ENCODE peak calls at places on chromosome 16, in six cellular contexts. Q is ovary, E is suprapubic skin, S is A549, B is tibial nerve, G is IMR-90. N is an unnamed sample. For H3K4me1, the result is how much of the 10 kb centered on the place peaks cover.

GRCh38 chr16:53142823-53143568 is 88.2 kb downstream of the CHD9 start:
- DNase-seq in E (no peak), Q (no peak), G (peak), B (no peak), S (no peak), N (no peak)

GRCh38 chr16:87445486-87445885 is 47.3 kb downstream of the ZCCHC14 start:
- DNase-seq in S (no peak), E (no peak), G (peak), B (no peak), Q (no peak), N (no peak)

GRCh38 chr16:29237971-29238370 is 168.5 kb downstream of the NPIPB11 start:
- DNase-seq in Q (no peak), B (no peak), S (no peak), E (no peak), G (no peak), N (no peak)

GRCh38 chr16:70659953-70660671 is 13.8 kb downstream of the IL34 start:
- DNase-seq in Q (no peak), B (no peak), S (no peak), G (no peak), E (no peak), N (no peak)

GRCh38 chr16:24988593-24989338 is 26.4 kb downstream of the ARHGAP17 start:
- DNase-seq in E (no peak), B (peak), G (peak), S (peak), Q (no peak), N (no peak)

GRCh38 chr16:69448470-69449193 is 24.2 kb downstream of the CYB5B start:
- DNase-seq in S (no peak), B (no peak), Q (no peak), E (no peak), G (peak), N (no peak)

GRCh38 chr16:59905628-59906027 is 1171.5 kb upstream of the GOT2 start:
- DNase-seq in E (no peak), B (no peak), S (peak), G (no peak), Q (no peak), N (no peak)

GRCh38 chr16:14283786-14284185 is 212.7 kb downstream of the MRTFB start:
- DNase-seq in E (no peak), G (no peak), S (no peak), Q (no peak), B (no peak), N (no peak)

GRCh38 chr16:73890524-73891500 is 405.8 kb upstream of the PSMD7 start:
- DNase-seq in B (no peak), E (no peak), S (no peak), G (peak), Q (no peak), N (no peak)

GRCh38 chr16:75181630-75182029 is 25.3 kb downstream of the CTRB2 start:
- DNase-seq in G (no peak), B (no peak), E (no peak), S (no peak), Q (no peak), N (no peak)

GRCh38 chr16:64983983-64984382 is 137.9 kb downstream of the CDH11 start:
- DNase-seq in S (no peak), B (peak), E (no peak), Q (peak), G (peak), N (no peak)

GRCh38 chr16:31270795-31271194 is 11.0 kb downstream of the ITGAM start:
- DNase-seq in B (no peak), G (no peak), S (no peak), Q (no peak), E (peak), N (no peak)

GRCh38 chr16:13343981-13344380 is 442.6 kb downstream of the SHISA9 start:
- DNase-seq in G (no peak), E (no peak), B (no peak), S (no peak), Q (no peak), N (no peak)

GRCh38 chr16:10668322-10669045 is 26.2 kb downstream of the TEKT5 start:
- DNase-seq in Q (no peak), E (no peak), S (peak), G (peak), B (no peak), N (no peak)

GRCh38 chr16:87325480-87325879 is 8.3 kb upstream of the C16orf95 start:
- DNase-seq in S (no peak), B (no peak), G (peak), E (no peak), Q (no peak), N (no peak)

GRCh38 chr16:89949121-89949742 is 677 bp downstream of the DEF8 start:
- DNase-seq in B (no peak), G (no peak), Q (no peak), E (no peak), S (no peak), N (no peak)

GRCh38 chr16:71526111-71526998 is at the start of gene CHST4:
- DNase-seq in Q (no peak), G (peak), B (no peak), E (no peak), S (peak), N (no peak)

GRCh38 chr16:70295634-70296033 is 3.4 kb upstream of the DDX19B start:
- DNase-seq in G (no peak), S (no peak), B (no peak), E (no peak), Q (no peak), N (no peak)

GRCh38 chr16:73058616-73059409 is 10.9 kb upstream of the ZFHX3 start:
- DNase-seq in Q (peak), G (peak), B (no peak), E (no peak), S (no peak), N (no peak)

GRCh38 chr16:49542391-49542891 is 168.8 kb downstream of the C16orf78 start:
- DNase-seq in E (no peak), Q (no peak), G (no peak), B (no peak), S (no peak), N (no peak)

GRCh38 chr16:54934536-54935410 is 4.1 kb downstream of the IRX5 start:
- DNase-seq in S (no peak), Q (no peak), G (no peak), E (peak), B (no peak), N (peak)

GRCh38 chr16:88487124-88487432 is 34.0 kb downstream of the ZFPM1 start:
- DNase-seq in E (no peak), S (no peak), B (no peak), G (no peak), Q (no peak), N (no peak)

GRCh38 chr16:48507346-48507745 is 102.6 kb downstream of the N4BP1 start:
- DNase-seq in E (no peak), G (no peak), Q (no peak), B (no peak), S (no peak), N (no peak)

GRCh38 chr16:48383877-48384304 is 1.3 kb downstream of the SIAH1 start:
- DNase-seq in B (peak), S (no peak), G (no peak), Q (no peak), E (no peak), N (no peak)

GRCh38 chr16:9820481-9821246 is 361.6 kb downstream of the GRIN2A start:
- DNase-seq in E (no peak), Q (no peak), G (no peak), S (no peak), B (no peak), N (peak)

GRCh38 chr16:11299865-11300559 is 18.9 kb upstream of the PRM1 start:
- DNase-seq in B (no peak), Q (no peak), G (no peak), E (no peak), S (no peak), N (no peak)

GRCh38 chr16:12588510-12588909 is 215.2 kb downstream of the CPPED1 start:
- DNase-seq in G (no peak), Q (no peak), S (no peak), B (no peak), E (no peak), N (no peak)

GRCh38 chr16:31090540-31090939 is 1.8 kb upstream of the PRSS53 start:
- DNase-seq in Q (no peak), G (peak), B (no peak), S (no peak), E (no peak), N (no peak)

GRCh38 chr16:52318259-52319008 is 228.5 kb downstream of the TOX3 start:
- DNase-seq in S (no peak), G (no peak), B (no peak), E (no peak), Q (no peak), N (peak)

GRCh38 chr16:51152691-51153261 is 1.7 kb upstream of the SALL1 start:
- DNase-seq in B (no peak), Q (no peak), G (peak), E (no peak), S (no peak), N (no peak)

GRCh38 chr16:9657659-9658058 is 524.6 kb downstream of the GRIN2A start:
- DNase-seq in G (no peak), S (no peak), B (no peak), E (no peak), Q (no peak), N (no peak)

GRCh38 chr16:80594756-80595155 is 54.0 kb downstream of the DYNLRB2 start:
- DNase-seq in E (no peak), B (no peak), S (no peak), Q (no peak), G (peak), N (no peak)

GRCh38 chr16:31810863-31811262 is 62.7 kb upstream of the ZNF267 start:
- DNase-seq in S (no peak), B (no peak), Q (no peak), E (no peak), G (no peak), N (no peak)

GRCh38 chr16:7351572-7351971 is 18.9 kb downstream of the RBFOX1 start:
- DNase-seq in Q (no peak), G (no peak), S (no peak), E (no peak), B (no peak), N (no peak)

DNA sequence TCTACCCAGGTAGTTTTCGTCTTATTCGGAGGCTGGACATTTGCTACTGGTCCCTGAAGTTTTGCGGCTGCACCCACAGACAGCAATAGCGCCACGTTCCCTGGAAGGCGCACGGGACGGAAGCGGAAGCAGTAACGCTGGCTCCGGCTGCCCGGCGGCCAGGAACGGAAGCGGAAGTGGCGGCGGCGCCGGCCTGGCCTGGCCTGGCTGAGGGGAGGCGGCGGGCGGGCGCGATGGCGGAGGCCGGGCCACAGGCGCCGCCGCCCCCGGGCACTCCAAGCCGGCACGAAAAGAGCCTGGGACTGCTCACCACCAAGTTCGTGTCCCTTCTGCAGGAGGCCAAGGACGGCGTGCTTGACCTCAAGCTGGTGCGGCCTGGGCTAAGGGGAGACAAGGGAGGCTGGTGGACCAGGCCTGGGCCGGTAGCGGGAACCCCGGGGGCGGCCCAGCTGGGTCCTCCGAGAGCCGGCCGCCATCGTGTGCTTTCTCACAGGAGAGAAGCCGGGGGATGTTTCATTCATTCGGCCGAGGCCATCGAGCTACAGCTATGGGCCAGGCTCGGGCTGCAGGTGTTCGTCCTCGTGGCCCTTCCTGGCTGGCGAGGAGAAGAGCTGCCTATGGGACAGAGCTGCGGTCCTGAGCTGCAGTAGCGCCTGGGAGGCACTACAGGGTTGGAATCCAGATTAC is at the start of gene E2F4:
- DNase-seq in B (peak), Q (peak), G (peak), E (peak), S (peak), N (peak)
- TF ChIP-seq POLR2A in B (peak), Q (peak), G (peak), E (peak), S (peak), N (peak)

GRCh38 chr16:508884-509736 is 18.4 kb upstream of the CAPN15 start:
- DNase-seq in B (no peak), G (peak), S (no peak), Q (no peak), E (peak), N (no peak)
- H3K4me1 ChIP-seq in B (under half), G (under half), S (under half), Q (under half), E (under half), N (under half)

DNA sequence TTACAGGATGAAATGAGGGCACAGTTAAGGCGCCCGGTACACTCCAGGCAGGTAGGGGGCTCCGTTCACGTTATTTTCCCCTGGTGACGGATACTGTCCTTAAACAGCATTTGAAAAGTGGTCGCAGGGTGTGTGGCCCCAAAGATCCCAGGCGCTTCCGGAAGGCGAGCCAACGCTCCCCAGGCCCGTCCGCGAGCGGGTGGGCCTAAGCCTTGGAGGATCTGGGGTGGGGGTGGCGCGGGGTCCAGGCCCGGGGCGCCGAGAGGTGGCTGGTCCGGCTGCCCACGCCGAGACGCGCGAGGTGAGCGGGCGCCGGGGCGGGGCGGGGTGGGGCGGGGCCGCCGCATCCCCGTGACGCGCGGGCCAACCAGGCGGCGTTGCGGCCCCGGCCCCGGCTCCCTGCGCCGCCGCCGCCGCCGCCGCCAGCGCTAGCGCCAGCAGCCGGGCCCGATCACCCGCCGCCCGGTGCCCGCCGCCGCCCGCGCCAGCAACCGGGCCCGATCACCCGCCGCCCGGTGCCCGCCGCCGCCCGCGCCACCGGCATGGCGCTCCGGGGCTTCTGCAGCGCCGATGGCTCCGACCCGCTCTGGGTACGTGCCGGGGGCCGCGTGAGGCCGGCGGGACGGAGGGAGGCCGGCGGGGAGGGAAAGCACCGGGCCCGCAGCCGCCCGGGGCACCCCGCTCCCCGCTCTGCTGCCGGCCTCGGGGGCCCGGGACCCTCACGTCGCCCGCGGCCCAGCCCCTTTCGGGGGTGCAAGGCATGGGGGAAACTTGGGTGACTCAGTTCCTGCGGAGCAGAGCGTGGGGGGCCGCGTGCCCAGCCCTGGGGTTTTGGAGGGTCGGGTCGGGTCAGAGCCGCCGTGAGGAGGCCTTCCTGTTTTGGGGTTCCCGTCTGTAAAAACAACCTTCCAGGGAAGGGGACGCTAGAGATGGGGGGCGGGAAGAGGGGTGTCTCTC is at the start of gene ABCC1:
- DNase-seq in E (no peak), S (peak), Q (peak), B (no peak), G (no peak), N (no peak)
- TF ChIP-seq POLR2A in E (no peak), S (peak), Q (no peak), B (no peak), G (no peak), N (no peak)

GRCh38 chr16:85197611-85198566 is 85.6 kb upstream of the CIBAR2 start:
- DNase-seq in B (no peak), S (no peak), E (no peak), G (no peak), Q (peak), N (no peak)
- H3K4me1 ChIP-seq in B (under half), S (under half), E (under half), G (half or more), Q (half or more), N (half or more)

DNA sequence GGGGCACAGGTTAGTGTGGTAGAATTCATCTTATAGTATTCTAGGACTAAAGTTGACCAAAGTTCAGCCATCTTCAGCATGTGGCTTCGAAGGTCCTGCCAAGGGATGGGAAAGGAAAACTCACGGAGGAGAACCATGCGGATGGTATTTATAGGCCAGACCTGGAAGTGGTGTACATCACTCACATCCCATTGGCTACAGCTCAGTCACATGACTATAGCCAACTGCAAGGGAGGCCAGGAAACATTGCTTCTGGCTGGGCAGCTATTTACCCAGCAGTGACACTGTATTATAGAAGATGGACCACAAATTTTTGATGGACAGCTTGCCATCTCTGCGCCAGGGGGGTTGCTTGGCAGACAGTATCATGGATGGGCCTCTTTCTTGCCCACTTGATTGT is 35.7 kb upstream of the COQ7 start:
- DNase-seq in E (no peak), B (no peak), Q (no peak), S (no peak), G (no peak), N (no peak)
- TF ChIP-seq POLR2A in E (no peak), B (no peak), Q (no peak), S (no peak), G (no peak), N (no peak)

GRCh38 chr16:57469046-57469445 is 6.6 kb downstream of the POLR2C start:
- DNase-seq in B (no peak), G (no peak), S (no peak), Q (no peak), E (no peak), N (no peak)

GRCh38 chr16:57462978-57463362 is 491 bp downstream of the POLR2C start:
- DNase-seq in E (no peak), B (no peak), Q (no peak), G (no peak), S (no peak), N (no peak)

GRCh38 chr16:57468346-57468745 is 5.9 kb downstream of the POLR2C start:
- DNase-seq in S (no peak), E (no peak), Q (no peak), B (no peak), G (no peak), N (no peak)

GRCh38 chr16:57462209-57462977 is at the start of gene POLR2C:
- DNase-seq in Q (peak), S (peak), B (peak), E (peak), G (peak), N (peak)

GRCh38 chr16:57464523-57464922 is 2.0 kb downstream of the POLR2C start:
- DNase-seq in Q (no peak), E (no peak), B (no peak), G (no peak), S (no peak), N (no peak)
- H3K4me1 ChIP-seq in Q (under half), E (under half), B (under half), G (under half), S (half or more), N (under half)

GRCh38 chr16:3578121-3578520 is 918 bp upstream of the NLRC3 start:
- DNase-seq in G (no peak), Q (no peak), S (no peak), B (no peak), E (no peak), N (no peak)

GRCh38 chr16:3575491-3575890 is 1.7 kb downstream of the NLRC3 start:
- DNase-seq in S (no peak), Q (no peak), B (no peak), E (no peak), G (no peak), N (no peak)

GRCh38 chr16:3577302-3577752 is at the start of gene NLRC3:
- DNase-seq in Q (no peak), B (no peak), S (no peak), G (no peak), E (no peak), N (no peak)

GRCh38 chr16:3574195-3574594 is 3.0 kb downstream of the NLRC3 start:
- DNase-seq in S (no peak), G (no peak), E (no peak), Q (no peak), B (no peak), N (no peak)

DNA sequence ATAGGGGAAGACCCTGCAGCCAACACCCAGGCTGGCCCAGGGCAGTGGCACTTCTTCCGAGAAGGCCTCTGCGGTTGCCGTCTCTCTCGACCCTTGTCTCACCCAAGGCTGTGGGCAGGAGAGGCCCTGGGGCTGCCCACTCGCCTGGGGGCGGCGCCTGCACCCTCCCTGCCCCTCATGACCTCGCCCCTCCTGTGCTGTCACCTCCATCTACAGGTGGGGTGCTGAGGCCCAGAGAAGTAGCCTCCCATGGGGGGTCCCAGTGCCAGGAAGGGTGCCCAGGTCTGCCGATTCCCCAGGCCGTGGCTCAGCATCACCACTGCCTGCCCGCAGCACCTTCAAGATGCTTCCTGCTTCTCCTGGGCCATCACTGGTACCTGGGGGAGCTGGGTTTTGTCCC is 992 bp downstream of the NLRC3 start:
- DNase-seq in E (no peak), S (no peak), Q (no peak), G (no peak), B (no peak), N (no peak)
- TF ChIP-seq POLR2A in E (no peak), S (no peak), Q (no peak), G (no peak), B (no peak), N (no peak)

DNA sequence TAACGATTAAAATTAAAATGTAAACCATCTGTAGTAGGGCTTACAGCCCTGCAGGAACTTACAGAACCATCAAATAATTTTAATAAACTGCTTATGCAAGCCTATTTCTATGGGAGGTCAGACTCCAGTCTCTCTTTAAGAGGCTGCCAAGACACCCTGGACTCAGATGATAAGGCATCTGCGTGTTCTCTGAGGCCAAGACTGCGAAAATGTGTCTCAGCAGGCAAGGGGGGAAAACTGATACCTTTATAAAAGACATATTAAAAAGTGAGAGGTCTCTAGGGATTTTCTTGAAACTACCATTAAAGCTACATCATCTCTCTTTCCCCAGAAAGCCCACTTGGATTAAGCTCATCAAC is 32.2 kb downstream of the MPHOSPH6 start:
- DNase-seq in B (no peak), S (no peak), E (no peak), Q (no peak), G (no peak), N (no peak)
- H3K4me1 ChIP-seq in B (under half), S (under half), E (under half), Q (under half), G (under half), N (under half)

N was measured in esophagus muscularis mucosa.